ENCODE peak calls at places on chromosomes 2 and 18, in seven cellular contexts. W is GM12865, I is epithelial cell of esophagus, T is IMR-90, N is coronary artery, Q is WTC11, Y is cardiac muscle cell. K is an unnamed sample.

GRCh38 chr2:160993543-160994090 is 166.6 kb upstream of the TANK start:
- DNase-seq in T (no peak), Q (no peak), Y (no peak), I (no peak), W (no peak), N (no peak), K (no peak)

GRCh38 chr2:35421485-35421884 is 934.1 kb upstream of the CRIM1 start:
- DNase-seq in Q (no peak), W (no peak), N (no peak), T (no peak), Y (no peak), I (no peak), K (no peak)

GRCh38 chr2:107358362-107358761 is 468.3 kb upstream of the RGPD4 start:
- DNase-seq in Y (no peak), N (no peak), Q (no peak), T (no peak), I (no peak), W (no peak), K (no peak)

GRCh38 chr2:102365763-102366162 is 10.2 kb downstream of the IL18R1 start:
- DNase-seq in I (no peak), N (no peak), T (no peak), Y (no peak), W (no peak), Q (no peak), K (no peak)

GRCh38 chr2:101299601-101300000 is 8.9 kb downstream of the RNF149 start:
- DNase-seq in N (no peak), T (no peak), I (no peak), Q (no peak), W (no peak), Y (no peak), K (no peak)

GRCh38 chr2:8252997-8253694 is 428.7 kb upstream of the ID2 start:
- DNase-seq in N (no peak), Q (no peak), Y (no peak), T (no peak), W (peak; percentile 81), I (no peak), K (no peak)

GRCh38 chr2:176079285-176079830 is 4.4 kb downstream of the EVX2 start:
- DNase-seq in T (no peak), W (no peak), N (peak; percentile 49), Y (no peak), I (no peak), Q (peak; percentile 59), K (no peak)

GRCh38 chr2:74181739-74182138 is 3.1 kb upstream of the MOB1A start:
- DNase-seq in Q (no peak), N (no peak), Y (no peak), I (no peak), W (peak; percentile 94), T (no peak), K (no peak)

GRCh38 chr2:59899692-59900091 is 653.8 kb downstream of the BCL11A start:
- DNase-seq in W (no peak), Q (no peak), T (no peak), N (no peak), Y (no peak), I (no peak), K (no peak)

GRCh38 chr2:75586971-75587370 is 26.2 kb upstream of the EVA1A start:
- DNase-seq in T (no peak), I (no peak), Y (no peak), N (no peak), W (no peak), Q (no peak), K (no peak)

GRCh38 chr2:228917195-228917594 is 353.9 kb downstream of the PID1 start:
- DNase-seq in W (no peak), N (no peak), Y (peak; percentile 78), Q (no peak), T (peak; percentile 41), I (no peak), K (no peak)

GRCh38 chr2:101697794-101698418 is 399 bp downstream of the MAP4K4 start:
- DNase-seq in W (no peak), Q (no peak), I (peak; percentile 7), N (no peak), T (no peak), Y (peak; percentile 15), K (peak; percentile 45)

GRCh38 chr2:11576398-11576797 is 42.6 kb downstream of the GREB1 start:
- DNase-seq in Q (no peak), N (no peak), I (no peak), T (no peak), W (no peak), Y (no peak), K (no peak)

GRCh38 chr2:79638943-79639342 is 126.1 kb downstream of the CTNNA2 start:
- DNase-seq in N (no peak), Q (no peak), W (no peak), T (no peak), I (no peak), Y (no peak), K (no peak)

GRCh38 chr2:101479328-101479727 is 4.4 kb upstream of the RFX8 start:
- DNase-seq in T (peak; percentile 18), Y (no peak), Q (no peak), W (no peak), I (no peak), N (no peak), K (no peak)

GRCh38 chr2:212484563-212485080 is 54.0 kb downstream of the ERBB4 start:
- DNase-seq in T (no peak), W (no peak), I (no peak), Y (no peak), N (no peak), Q (no peak), K (no peak)

GRCh38 chr2:203870942-203871341 is 3.4 kb downstream of the CTLA4 start:
- DNase-seq in I (no peak), T (no peak), W (no peak), N (no peak), Y (no peak), Q (no peak), K (no peak)

GRCh38 chr2:148989882-148990493 is 48.5 kb upstream of the LYPD6B start:
- DNase-seq in T (peak; percentile 80), N (no peak), Y (peak; percentile 89), I (peak; percentile 83), Q (peak; percentile 41), W (peak; percentile 87), K (peak; percentile 58)

GRCh38 chr2:13193075-13193474 is 476.3 kb downstream of the TRIB2 start:
- DNase-seq in T (peak; percentile 13), I (peak; percentile 34), W (peak; percentile 65), N (no peak), Y (no peak), Q (no peak), K (no peak)

GRCh38 chr2:188600536-188601210 is 309.0 kb downstream of the GULP1 start:
- DNase-seq in T (peak; percentile 82), Q (no peak), W (no peak), Y (no peak), N (no peak), I (no peak), K (no peak)

GRCh38 chr2:95021015-95021399 is 4.5 kb upstream of the MAL start:
- DNase-seq in T (no peak), Q (no peak), W (no peak), N (no peak), I (no peak), Y (no peak), K (no peak)

GRCh38 chr2:120703330-120703994 is 32.2 kb upstream of the GLI2 start:
- DNase-seq in N (no peak), I (peak; percentile 79), Q (no peak), Y (peak; percentile 48), T (peak; percentile 91), W (no peak), K (no peak)

GRCh38 chr18:79518028-79518682 is 122.4 kb downstream of the NFATC1 start:
- DNase-seq in W (no peak), Y (no peak), I (no peak), N (peak; percentile 63), T (no peak), Q (no peak), K (no peak)

DNA sequence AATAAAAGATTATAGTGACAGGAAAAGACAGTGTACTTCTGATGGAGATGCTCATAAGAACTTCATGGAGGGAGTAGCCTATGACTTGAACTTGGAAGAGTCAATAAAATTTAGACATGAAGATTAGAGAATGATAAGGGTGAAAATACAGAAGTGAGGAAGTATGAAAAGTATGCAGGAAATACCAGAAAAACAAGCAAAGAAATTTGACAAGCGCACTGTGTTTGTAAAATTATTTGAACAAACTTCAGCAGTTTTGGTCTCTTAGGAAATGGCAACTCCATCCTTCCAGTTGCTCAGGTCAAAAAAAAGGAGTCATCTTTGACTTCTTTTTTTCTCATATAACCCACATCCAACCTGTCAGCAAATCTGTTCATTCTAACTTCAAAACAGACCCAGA is 864.0 kb upstream of the ZEB2 start:
- DNase-seq in T (no peak), I (no peak), Q (no peak), W (no peak), Y (no peak), N (no peak), K (no peak)
- TF ChIP-seq CTCF in T (no peak), I (no peak), Q (no peak), W (no peak), Y (no peak), N (no peak), K (no peak)

DNA sequence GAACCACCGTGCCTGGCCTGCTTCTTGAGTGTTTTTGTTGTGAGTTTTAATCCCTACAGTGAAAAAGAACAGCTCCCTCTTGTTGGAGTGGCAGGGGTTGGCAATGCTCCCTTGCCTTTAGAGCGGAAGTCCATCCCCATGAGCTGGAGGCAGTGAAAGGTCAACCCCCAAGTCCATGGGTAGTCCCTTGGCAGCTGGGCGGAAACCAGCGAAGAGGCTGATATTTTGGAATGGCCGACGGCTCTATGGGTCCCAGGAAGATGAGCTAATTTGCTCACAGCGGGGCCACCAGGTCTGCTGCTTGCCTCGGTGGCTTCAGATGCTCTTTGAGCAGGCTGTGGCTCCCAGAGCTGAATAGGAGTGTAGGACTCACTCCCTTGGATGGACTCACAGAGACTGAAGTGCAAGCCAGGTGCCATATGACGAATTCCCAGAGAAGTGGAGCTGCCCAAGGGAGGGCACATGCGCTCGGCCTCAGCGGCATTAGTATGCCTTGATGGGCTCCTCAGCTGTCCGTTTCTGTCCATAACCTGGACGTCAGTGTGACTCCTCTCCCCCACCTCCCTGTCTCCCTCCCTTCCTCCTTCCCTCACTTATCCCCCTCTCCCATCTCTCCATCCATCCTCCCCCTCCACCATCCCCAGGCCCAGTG is 25.4 kb upstream of the RHOB start:
- DNase-seq in Q (no peak), I (no peak), N (no peak), T (no peak), W (no peak), Y (no peak), K (peak; percentile 22)
- TF ChIP-seq CTCF in Q (no peak), I (no peak), N (no peak), T (no peak), W (no peak), Y (no peak), K (no peak)

GRCh38 chr2:18104583-18105224 is 226.2 kb downstream of the KCNS3 start:
- DNase-seq in Q (no peak), Y (no peak), N (no peak), W (no peak), T (no peak), I (no peak), K (no peak)
- TF ChIP-seq CTCF in Q (no peak), Y (no peak), N (no peak), W (no peak), T (no peak), I (no peak), K (no peak)

DNA sequence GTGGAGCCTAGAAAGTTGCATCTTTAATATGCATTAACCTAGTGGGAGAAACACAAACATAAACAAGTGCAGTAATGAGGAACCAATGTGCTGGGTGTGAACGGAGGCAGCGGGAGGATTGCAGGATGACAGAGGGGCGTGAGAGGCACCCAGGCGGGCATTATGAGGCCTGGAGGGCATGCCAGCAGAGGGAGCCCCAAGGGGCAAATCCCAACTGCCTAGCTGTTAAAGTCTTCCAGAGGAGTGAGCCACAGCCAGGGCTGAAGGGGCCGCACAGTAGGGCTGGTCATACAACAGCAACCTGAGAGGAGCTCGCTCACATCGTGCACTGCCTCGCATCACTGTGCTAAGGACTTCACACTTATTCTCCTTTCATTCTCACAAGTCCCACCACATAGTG is 13.3 kb upstream of the PRELID3A start:
- DNase-seq in W (no peak), T (no peak), Q (peak; percentile 67), N (no peak), I (peak; percentile 29), Y (no peak), K (no peak)
- TF ChIP-seq CTCF in W (peak; percentile 33), T (peak; percentile 40), Q (no peak), N (no peak), I (peak; percentile 34), Y (peak; percentile 55), K (no peak)

K was measured in mesothelial cell of epicardium.